ENCODE peak calls at places on chromosomes 5 and 9, in five cellular contexts. One of them, this sample, is unnamed.

GRCh38 chr5:115487750-115488149 is 56.8 kb downstream of the FEM1C start:
- DNase-seq in Caco-2: no peak
- DNase-seq in omental fat pad: no peak
- DNase-seq in fibroblast of pulmonary artery: no peak
- DNase-seq in PC-9: no peak
- DNase-seq in this sample: no peak

GRCh38 chr5:119347574-119347973 is 8.2 kb upstream of the TNFAIP8 start:
- DNase-seq in omental fat pad: no peak
- DNase-seq in PC-9: peak
- DNase-seq in Caco-2: no peak
- DNase-seq in fibroblast of pulmonary artery: no peak
- DNase-seq in this sample: no peak

GRCh38 chr5:5432020-5432707 is 9.7 kb downstream of the ICE1 start:
- DNase-seq in fibroblast of pulmonary artery: peak
- DNase-seq in Caco-2: no peak
- DNase-seq in omental fat pad: no peak
- DNase-seq in PC-9: no peak
- DNase-seq in this sample: no peak

GRCh38 chr9:20390400-20390799 is 231.9 kb downstream of the MLLT3 start:
- DNase-seq in PC-9: no peak
- DNase-seq in Caco-2: no peak
- DNase-seq in fibroblast of pulmonary artery: no peak
- DNase-seq in omental fat pad: no peak
- DNase-seq in this sample: no peak

GRCh38 chr5:180301253-180301652 is 9.4 kb upstream of the MAPK9 start:
- DNase-seq in omental fat pad: peak
- DNase-seq in PC-9: no peak
- DNase-seq in fibroblast of pulmonary artery: no peak
- DNase-seq in Caco-2: no peak
- DNase-seq in this sample: no peak

GRCh38 chr5:133392448-133392847 is 219.9 kb downstream of the FSTL4 start:
- DNase-seq in Caco-2: no peak
- DNase-seq in omental fat pad: no peak
- DNase-seq in PC-9: no peak
- DNase-seq in fibroblast of pulmonary artery: no peak
- DNase-seq in this sample: no peak

GRCh38 chr9:108953983-108954574 is 19.9 kb downstream of the ABITRAM start:
- DNase-seq in PC-9: no peak
- DNase-seq in omental fat pad: no peak
- DNase-seq in fibroblast of pulmonary artery: peak
- DNase-seq in Caco-2: peak
- DNase-seq in this sample: peak

GRCh38 chr9:128106181-128106939 is 21.2 kb downstream of the PTGES2 start:
- DNase-seq in PC-9: no peak
- DNase-seq in omental fat pad: no peak
- DNase-seq in fibroblast of pulmonary artery: no peak
- DNase-seq in Caco-2: no peak
- DNase-seq in this sample: no peak

GRCh38 chr5:3350781-3351180 is 244.9 kb upstream of the IRX1 start:
- DNase-seq in fibroblast of pulmonary artery: no peak
- DNase-seq in PC-9: no peak
- DNase-seq in Caco-2: no peak
- DNase-seq in omental fat pad: no peak
- DNase-seq in this sample: no peak

This sample was measured in NT2/D1.